ENCODE peak calls at places on chromosomes 5 and 9, in five cellular contexts. Z is breast epithelium; Q is IMR-90; B is heart left ventricle; I is CD8-positive, alpha-beta T cell. L is an unnamed sample. For H3K4me1 and H3K9me3, the result is how much of the 10 kb centered on the place peaks cover.

GRCh38 chr5:158382473-158382872 is 523.5 kb upstream of the CLINT1 start:
- DNase-seq in Z (peak), Q (peak), B (peak), I (no peak), L (no peak)

GRCh38 chr5:43425965-43426364 is 13.8 kb upstream of the CCL28 start:
- DNase-seq in Z (no peak), Q (peak), B (no peak), I (no peak), L (no peak)

GRCh38 chr5:131230406-131230805 is 33.4 kb upstream of the CDC42SE2 start:
- DNase-seq in Z (no peak), Q (no peak), B (no peak), I (no peak), L (no peak)

GRCh38 chr9:134547161-134548100 is 94.2 kb upstream of the COL5A1 start:
- DNase-seq in Z (no peak), Q (no peak), B (peak), I (no peak), L (no peak)

GRCh38 chr5:135543151-135543818 is 7.5 kb upstream of the NEUROG1 start:
- DNase-seq in Z (no peak), Q (no peak), B (no peak), I (no peak), L (no peak)

GRCh38 chr5:148372331-148372730 is 11.4 kb upstream of the FBXO38 start:
- DNase-seq in Z (no peak), Q (no peak), B (no peak), I (no peak), L (no peak)

GRCh38 chr9:110763568-110763967 is 95.0 kb downstream of the MUSK start:
- DNase-seq in Z (no peak), Q (no peak), B (no peak), I (no peak), L (no peak)

GRCh38 chr5:157046041-157046440 is 12.9 kb downstream of the HAVCR1 start:
- DNase-seq in Z (no peak), Q (no peak), B (peak), I (no peak), L (no peak)

GRCh38 chr9:34177906-34178697 is 741 bp upstream of the UBAP1 start:
- DNase-seq in Z (no peak), Q (no peak), B (no peak), I (no peak), L (no peak)

GRCh38 chr5:35971186-35971877 is 19.9 kb downstream of the UGT3A1 start:
- DNase-seq in Z (no peak), Q (no peak), B (no peak), I (no peak), L (no peak)

GRCh38 chr5:32990593-32991415 is 279.7 kb downstream of the NPR3 start:
- DNase-seq in Z (no peak), Q (no peak), B (no peak), I (no peak), L (no peak)

GRCh38 chr5:55636177-55636576 is 75.9 kb downstream of the SLC38A9 start:
- DNase-seq in Z (no peak), Q (no peak), B (no peak), I (no peak), L (no peak)

GRCh38 chr5:137730331-137730730 is 5.6 kb downstream of the KLHL3 start:
- DNase-seq in Z (no peak), Q (peak), B (no peak), I (no peak), L (no peak)

GRCh38 chr9:78033870-78034269 is 2.3 kb upstream of the GNAQ start:
- DNase-seq in Z (no peak), Q (no peak), B (no peak), I (no peak), L (no peak)

GRCh38 chr5:181283347-181283746 is 22.4 kb upstream of the TRIM52 start:
- DNase-seq in Z (no peak), Q (no peak), B (no peak), I (no peak), L (no peak)

GRCh38 chr5:24389968-24390367 is 254.8 kb downstream of the CDH10 start:
- DNase-seq in Z (no peak), Q (no peak), B (no peak), I (no peak), L (no peak)

GRCh38 chr5:77842247-77842646 is 66.1 kb upstream of the TBCA start:
- DNase-seq in Z (no peak), Q (no peak), B (no peak), I (no peak), L (no peak)

GRCh38 chr5:157608972-157609565 is 33.5 kb upstream of the ADAM19 start:
- DNase-seq in Z (no peak), Q (no peak), B (no peak), I (no peak), L (no peak)

GRCh38 chr5:157269165-157269671 is 3.3 kb downstream of the CYFIP2 start:
- DNase-seq in Z (no peak), Q (no peak), B (no peak), I (no peak), L (peak)

GRCh38 chr5:169777112-169777511 is 140.0 kb downstream of the DOCK2 start:
- DNase-seq in Z (no peak), Q (no peak), B (no peak), I (no peak), L (no peak)

DNA sequence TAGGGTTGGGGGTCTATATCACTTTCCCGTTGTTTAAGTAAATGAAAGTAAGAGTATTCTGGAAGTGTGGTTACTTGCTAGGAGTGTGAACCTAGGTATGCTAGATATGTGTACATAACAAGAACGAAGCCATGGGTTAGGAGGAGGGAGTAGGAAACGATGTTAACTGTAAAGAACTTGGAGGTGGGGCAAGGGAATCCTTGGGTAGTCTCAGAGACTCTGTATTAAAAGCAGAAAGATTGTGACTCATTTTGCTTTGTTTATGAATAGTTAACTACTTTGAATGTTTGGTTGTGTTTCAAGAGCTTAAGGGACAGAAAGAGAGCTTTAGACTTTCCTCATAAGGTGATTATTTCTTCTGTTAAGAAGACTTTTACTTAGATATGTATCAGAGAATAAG is 59.9 kb downstream of the TMEM252 start:
- DNase-seq in Z (no peak), Q (peak), B (no peak), I (no peak), L (no peak)
- H3K4me1 ChIP-seq in Z (under half), Q (under half), B (under half), I (under half), L (under half)

DNA sequence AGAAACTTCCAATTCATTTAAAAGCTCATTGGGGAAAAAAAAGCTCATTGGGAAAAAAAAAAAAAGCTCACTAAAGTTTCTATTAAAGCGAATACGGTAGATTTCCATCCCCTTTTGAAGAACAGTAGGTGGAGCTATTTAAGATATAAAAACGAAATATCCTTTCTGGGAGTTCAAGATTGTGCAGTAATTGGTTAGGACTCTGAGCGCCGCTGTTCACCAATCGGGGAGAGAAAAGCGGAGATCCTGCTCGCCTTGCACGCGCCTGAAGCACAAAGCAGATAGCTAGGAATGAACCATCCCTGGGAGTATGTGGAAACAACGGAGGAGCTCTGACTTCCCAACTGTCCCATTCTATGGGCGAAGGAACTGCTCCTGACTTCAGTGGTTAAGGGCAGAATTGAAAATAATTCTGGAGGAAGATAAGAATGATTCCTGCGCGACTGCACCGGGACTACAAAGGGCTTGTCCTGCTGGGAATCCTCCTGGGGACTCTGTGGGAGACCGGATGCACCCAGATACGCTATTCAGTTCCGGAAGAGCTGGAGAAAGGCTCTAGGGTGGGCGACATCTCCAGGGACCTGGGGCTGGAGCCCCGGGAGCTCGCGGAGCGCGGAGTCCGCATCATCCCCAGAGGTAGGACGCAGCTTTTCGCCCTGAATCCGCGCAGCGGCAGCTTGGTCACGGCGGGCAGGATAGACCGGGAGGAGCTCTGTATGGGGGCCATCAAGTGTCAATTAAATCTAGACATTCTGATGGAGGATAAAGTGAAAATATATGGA is at the start of gene PCDHGA12:
- DNase-seq in Z (no peak), Q (peak), B (peak), I (no peak), L (no peak)
- H3K9me3 ChIP-seq in Z (half or more), Q (under half), B (half or more), I (under half), L (under half)

GRCh38 chr9:75083188-75083976 is 4.6 kb downstream of the NMRK1 start:
- DNase-seq in Z (peak), Q (no peak), B (peak), I (no peak), L (peak)
- H3K27ac ChIP-seq in Z (peak), Q (no peak), B (no peak), I (no peak), L (peak)

GRCh38 chr5:149541893-149542292 is 9.3 kb downstream of the CSNK1A1 start:
- DNase-seq in Z (no peak), Q (no peak), B (no peak), I (no peak), L (no peak)
- H3K4me1 ChIP-seq in Z (under half), Q (under half), B (half or more), I (under half), L (under half)

L was measured in effector memory CD4-positive, alpha-beta T cell.